ENCODE peak calls at places on chromosomes 13 and 19, in nine cellular contexts. K is cardiac muscle cell, A is IMR-90, V is adrenal gland, D is OCI-LY7, N is sigmoid colon, P is colonic mucosa, T is fibroblast of villous mesenchyme, H is spleen. U is an unnamed sample.

GRCh38 chr19:27733551-27734266 is 1479.2 kb downstream of the UQCRFS1 start:
- DNase-seq in K (no peak), A (no peak), V (no peak), D (no peak), N (no peak), P (no peak), T (no peak), H (no peak), U (no peak)

GRCh38 chr13:52353116-52353718 is 52.8 kb downstream of the THSD1 start:
- DNase-seq in K (no peak), A (peak), V (no peak), D (no peak), N (no peak), P (no peak), T (no peak), H (no peak), U (no peak)

GRCh38 chr13:67932991-67933390 is 702.9 kb upstream of the PCDH9 start:
- DNase-seq in K (no peak), A (no peak), V (no peak), D (no peak), N (no peak), P (no peak), T (no peak), H (no peak), U (no peak)

GRCh38 chr19:55545443-55545842 is at the start of gene SBK3:
- DNase-seq in K (no peak), A (no peak), V (no peak), D (no peak), N (no peak), P (no peak), T (no peak), H (no peak), U (no peak)

GRCh38 chr13:34570954-34571353 is 371.1 kb upstream of the NBEA start:
- DNase-seq in K (no peak), A (no peak), V (no peak), D (no peak), N (no peak), P (no peak), T (no peak), H (no peak), U (no peak)

GRCh38 chr13:49549289-49549688 is 36.1 kb downstream of the RCBTB1 start:
- DNase-seq in K (no peak), A (no peak), V (no peak), D (no peak), N (no peak), P (no peak), T (no peak), H (no peak), U (no peak)

GRCh38 chr19:5030822-5031221 is 61.9 kb downstream of the KDM4B start:
- DNase-seq in K (no peak), A (no peak), V (no peak), D (no peak), N (no peak), P (no peak), T (no peak), H (peak), U (no peak)

GRCh38 chr13:34357435-34358232 is 539.7 kb downstream of the RFC3 start:
- DNase-seq in K (no peak), A (peak), V (peak), D (no peak), N (no peak), P (no peak), T (peak), H (no peak), U (no peak)

GRCh38 chr13:99657848-99658265 is 156.6 kb downstream of the TM9SF2 start:
- DNase-seq in K (peak), A (no peak), V (no peak), D (no peak), N (no peak), P (peak), T (peak), H (no peak), U (peak)

GRCh38 chr13:62879071-62879470 is 1463.4 kb upstream of the PCDH20 start:
- DNase-seq in K (no peak), A (peak), V (no peak), D (no peak), N (no peak), P (no peak), T (peak), H (no peak), U (no peak)

GRCh38 chr19:30224689-30225606 is 147.2 kb upstream of the ZNF536 start:
- DNase-seq in K (no peak), A (no peak), V (no peak), D (peak), N (peak), P (no peak), T (no peak), H (no peak), U (no peak)

GRCh38 chr19:3950871-3951861 is 18.3 kb downstream of the NMRK2 start:
- DNase-seq in K (peak), A (no peak), V (no peak), D (no peak), N (peak), P (no peak), T (no peak), H (peak), U (no peak)
- H3K4me3 ChIP-seq in K (no peak), A (no peak), V (no peak), D (no peak), N (peak), P (no peak), T (no peak), H (no peak), U (no peak)

DNA sequence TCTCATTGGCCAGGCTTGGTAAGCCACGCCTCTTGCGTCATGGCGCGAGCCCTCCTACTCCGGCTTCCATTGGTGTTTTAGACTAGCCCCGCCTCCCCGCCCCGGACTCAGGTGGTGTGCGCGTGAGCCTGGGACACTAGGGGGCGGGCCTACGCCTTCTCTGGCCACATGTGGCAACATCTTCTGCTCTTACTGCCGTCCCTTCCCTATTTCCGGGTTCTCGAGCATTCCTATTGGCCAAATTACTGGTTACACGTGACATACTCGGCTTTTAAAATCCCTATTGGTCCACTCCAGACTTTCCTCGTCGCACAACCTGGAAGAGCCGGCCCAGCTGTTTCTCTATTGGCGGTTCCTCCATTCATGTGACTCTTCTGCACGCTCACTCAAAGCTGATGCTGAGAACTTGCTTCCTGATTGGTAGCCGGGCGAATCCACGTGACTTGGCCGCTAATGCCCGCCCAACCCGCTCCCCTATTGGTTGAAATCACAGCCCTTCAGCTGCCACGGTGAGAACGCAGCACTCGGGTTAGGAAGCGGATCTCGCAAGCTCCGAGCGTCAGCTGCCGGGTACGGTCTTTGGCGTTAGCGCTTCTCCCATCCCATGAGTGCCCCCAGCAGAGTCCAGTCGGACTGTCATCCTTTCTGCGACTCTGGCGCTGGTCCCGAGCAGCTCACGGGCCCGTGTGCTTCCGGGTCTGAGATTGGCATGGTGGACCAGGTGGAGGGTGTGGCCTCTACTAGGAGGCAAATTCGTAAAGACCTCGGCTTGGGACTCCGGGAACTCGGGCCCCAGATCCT is at the start of gene BLOC1S3:
- DNase-seq in K (peak), A (peak), V (peak), D (peak), N (peak), P (peak), T (peak), H (peak), U (peak)
- TF ChIP-seq CTCF in K (peak), A (peak), V (peak), D (peak), N (no peak), P (peak), T (peak), H (peak), U (peak)

GRCh38 chr19:51016798-51017683 is 2.5 kb downstream of the KLK10 start:
- DNase-seq in K (peak), A (peak), V (peak), D (peak), N (no peak), P (no peak), T (peak), H (peak), U (no peak)
- H3K4me3 ChIP-seq in K (peak), A (no peak), V (no peak), D (no peak), N (peak), P (no peak), T (no peak), H (no peak), U (no peak)

GRCh38 chr13:113406321-113407102 is 42.6 kb upstream of the GRTP1 start:
- DNase-seq in K (no peak), A (no peak), V (no peak), D (no peak), N (peak), P (no peak), T (no peak), H (peak), U (no peak)
- TF ChIP-seq CTCF in K (no peak), A (no peak), V (no peak), D (no peak), N (no peak), P (no peak), T (no peak), H (no peak), U (no peak)